ENCODE peak calls at places on chromosomes 13 and 19, in four cellular contexts. P is mucosa of descending colon, I is ovary, O is pancreas. C is an unnamed sample.

GRCh38 chr13:50618206-50618605 is 225.3 kb downstream of the DLEU7 start:
- DNase-seq in P (no peak), I (no peak), O (no peak), C (no peak)

GRCh38 chr19:16442386-16443276 is 29.1 kb downstream of the EPS15L1 start:
- DNase-seq in P (peak; percentile 81), I (no peak), O (peak; percentile 77), C (no peak)

GRCh38 chr19:46840157-46840942 is 10.3 kb downstream of the AP2S1 start:
- DNase-seq in P (peak; percentile 55), I (peak; percentile 67), O (no peak), C (peak; percentile 67)

GRCh38 chr19:932647-933552 is 7.1 kb downstream of the ARID3A start:
- DNase-seq in P (peak; percentile 59), I (peak; percentile 87), O (peak; percentile 84), C (peak; percentile 87)

GRCh38 chr13:35086667-35087066 is 144.6 kb downstream of the NBEA start:
- DNase-seq in P (no peak), I (no peak), O (no peak), C (no peak)

GRCh38 chr13:25213716-25214115 is 41.6 kb upstream of the AMER2 start:
- DNase-seq in P (no peak), I (no peak), O (no peak), C (no peak)

GRCh38 chr19:1264801-1265610 is 4.1 kb upstream of the CIRBP start:
- DNase-seq in P (peak; percentile 62), I (peak; percentile 80), O (no peak), C (peak; percentile 67)

GRCh38 chr19:56333506-56333905 is 18.9 kb upstream of the ZSCAN5A start:
- DNase-seq in P (peak; percentile 92), I (no peak), O (no peak), C (peak; percentile 24)

GRCh38 chr19:1243768-1244692 is 2.5 kb downstream of the ATP5F1D start:
- DNase-seq in P (peak; percentile 90), I (peak; percentile 91), O (peak; percentile 87), C (peak; percentile 90)

DNA sequence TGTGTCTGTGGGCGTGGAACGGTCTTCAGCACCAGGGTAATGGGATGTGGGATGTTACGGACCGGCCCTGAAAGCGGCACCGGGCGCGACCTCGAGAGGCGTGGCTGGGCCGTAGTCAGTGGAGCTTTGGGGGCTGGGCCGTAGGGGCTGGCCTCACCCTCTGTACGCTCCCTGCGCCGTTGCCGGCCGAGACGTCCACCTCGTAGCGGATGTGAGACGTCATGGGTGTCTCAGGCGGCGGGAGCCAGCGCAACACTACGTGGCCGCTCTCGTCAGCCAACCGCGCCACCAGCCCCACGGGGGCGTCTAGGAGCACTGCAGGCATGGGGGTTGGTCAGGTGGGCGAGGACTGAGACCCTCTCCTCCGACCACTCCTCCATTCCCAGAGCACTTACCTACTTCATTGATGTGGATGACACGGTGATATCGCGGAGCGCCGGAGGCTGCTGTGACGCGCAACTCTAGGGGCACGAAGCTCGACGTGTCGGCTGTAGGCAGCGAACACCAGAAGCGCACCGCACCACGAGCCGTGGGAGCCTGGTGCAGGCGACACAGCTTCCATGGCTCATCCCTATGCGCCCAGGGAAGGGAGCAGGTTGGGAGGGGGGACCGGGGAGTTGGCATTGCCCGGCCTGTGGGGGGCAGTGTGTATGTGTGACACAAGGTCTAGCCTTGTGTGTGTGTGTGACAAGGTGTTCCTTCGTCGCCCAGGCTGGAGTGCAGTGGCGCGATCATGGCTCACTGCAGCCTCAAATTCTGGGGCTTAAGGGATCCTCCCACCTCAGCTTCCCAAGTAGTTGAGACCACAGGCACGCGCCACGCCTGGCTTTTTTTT is 2.4 kb downstream of the EPOR start:
- DNase-seq in P (peak; percentile 41), I (peak; percentile 46), O (peak; percentile 87), C (peak; percentile 77)
- TF ChIP-seq CTCF in P (no peak), I (no peak), O (no peak), C (no peak)

GRCh38 chr13:45548281-45548680 is 67.3 kb downstream of the ERICH6B start:
- DNase-seq in P (no peak), I (no peak), O (no peak), C (no peak)
- TF ChIP-seq CTCF in P (no peak), I (no peak), O (no peak), C (no peak)

DNA sequence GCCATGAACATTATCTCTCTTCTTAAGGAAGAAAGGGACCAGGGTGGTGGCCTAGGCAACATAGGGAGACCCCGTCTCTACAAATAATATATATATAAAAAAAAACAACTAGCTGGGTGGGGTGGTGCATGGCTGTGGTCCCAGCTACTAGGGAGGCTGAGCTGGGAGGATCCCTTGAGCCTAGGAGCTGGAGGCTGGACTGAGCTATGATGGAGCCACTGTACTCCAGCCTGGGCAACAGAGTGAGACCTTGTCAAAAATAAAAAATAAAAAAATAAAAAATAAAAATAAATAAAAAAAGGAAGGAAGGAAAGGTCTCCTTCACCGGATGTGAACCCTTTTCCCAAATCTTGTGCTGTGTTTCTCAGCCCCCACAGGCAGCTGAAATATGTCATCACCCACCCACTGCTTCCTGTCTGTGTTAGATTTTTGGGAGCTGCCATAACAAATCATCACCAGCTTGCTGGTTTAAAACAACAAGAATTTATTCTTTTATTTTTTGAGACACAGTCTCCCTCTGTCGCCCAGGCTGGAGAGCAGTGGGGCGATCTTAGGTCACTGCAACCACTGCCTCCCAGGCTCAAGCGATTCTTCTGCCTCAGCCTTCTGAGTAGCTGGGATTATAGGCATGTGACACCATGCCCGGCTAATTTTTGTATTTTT is 9.5 kb upstream of the TSPAN16 start:
- DNase-seq in P (no peak), I (no peak), O (no peak), C (no peak)
- TF ChIP-seq CTCF in P (no peak), I (no peak), O (no peak), C (no peak)

GRCh38 chr13:47549219-47549752 is 451.8 kb downstream of the SUCLA2 start:
- DNase-seq in P (no peak), I (no peak), O (no peak), C (no peak)
- TF ChIP-seq CTCF in P (no peak), I (no peak), O (no peak), C (no peak)

DNA sequence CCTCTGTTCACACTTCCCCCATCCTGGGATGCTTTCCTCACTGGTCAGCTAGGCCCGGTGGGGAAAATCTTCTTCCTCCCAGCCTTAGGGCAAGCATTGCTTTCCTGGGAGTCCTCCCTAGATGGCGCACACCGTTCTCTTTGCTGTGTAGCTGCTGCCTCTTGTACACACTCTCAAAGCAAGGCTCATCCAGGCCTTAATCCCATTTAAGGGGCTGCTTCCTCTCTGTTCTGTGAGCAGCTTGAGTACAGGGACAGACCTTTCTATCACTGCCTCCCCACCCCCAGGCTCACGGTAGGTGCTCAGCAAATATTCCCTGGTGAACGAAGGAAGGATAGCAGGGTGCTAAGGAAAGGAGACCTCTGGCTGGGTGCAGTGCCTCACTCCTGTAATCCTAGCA is 11.0 kb downstream of the SLC7A10 start:
- DNase-seq in P (peak; percentile 25), I (no peak), O (peak; percentile 3), C (peak; percentile 63)
- TF ChIP-seq CTCF in P (no peak), I (no peak), O (no peak), C (no peak)